ENCODE peak calls at places on chromosome 21, in five cellular contexts. W is IMR-90, G is A549, C is K562, K is H1. D is an unnamed sample.

GRCh38 chr21:38766987-38767722 is 38.6 kb upstream of the ETS2 start:
- DNase-seq in W (no peak), G (no peak), K (no peak), C (no peak), D (peak)

GRCh38 chr21:33817663-33818433 is 97.8 kb downstream of the ATP5PO start:
- DNase-seq in K (no peak), W (no peak), G (no peak), C (peak), D (no peak)

GRCh38 chr21:33302796-33303195 is 22.0 kb upstream of the IFNAR1 start:
- DNase-seq in G (peak), C (no peak), W (no peak), K (peak), D (peak)

GRCh38 chr21:14284439-14284838 is 68.5 kb downstream of the RBM11 start:
- DNase-seq in C (peak), G (no peak), W (no peak), K (no peak), D (no peak)

GRCh38 chr21:35635261-35635660 is 425.1 kb downstream of the SETD4 start:
- DNase-seq in W (peak), C (no peak), G (peak), K (no peak), D (no peak)

GRCh38 chr21:25183577-25183976 is 423.7 kb downstream of the MRPL39 start:
- DNase-seq in G (no peak), C (no peak), W (no peak), K (no peak), D (no peak)

GRCh38 chr21:19855522-19855921 is 1142.7 kb upstream of the NCAM2 start:
- DNase-seq in G (no peak), C (no peak), W (no peak), K (no peak), D (no peak)

GRCh38 chr21:44732956-44733355 is 21.6 kb upstream of the TSPEAR start:
- DNase-seq in C (no peak), K (peak), W (no peak), G (no peak), D (no peak)

GRCh38 chr21:28308516-28308915 is 684.2 kb downstream of the LTN1 start:
- DNase-seq in G (no peak), W (peak), K (no peak), C (no peak), D (no peak)

GRCh38 chr21:33080776-33081175 is 10.8 kb downstream of the OLIG1 start:
- DNase-seq in W (no peak), C (no peak), G (no peak), K (no peak), D (no peak)

GRCh38 chr21:14616303-14617039 is 70.4 kb upstream of the SAMSN1 start:
- DNase-seq in W (no peak), C (no peak), G (no peak), K (no peak), D (no peak)

GRCh38 chr21:44299085-44299457 is 782 bp upstream of the PFKL start:
- DNase-seq in G (no peak), K (no peak), W (peak), C (no peak), D (no peak)

GRCh38 chr21:45580576-45581321 is 38.5 kb upstream of the SLC19A1 start:
- DNase-seq in W (no peak), C (no peak), K (peak), G (no peak), D (no peak)

GRCh38 chr21:35229290-35229689 is 180.2 kb upstream of the RUNX1 start:
- DNase-seq in K (no peak), C (peak), W (no peak), G (no peak), D (no peak)

GRCh38 chr21:26966978-26967913 is at the start of gene ADAMTS5:
- DNase-seq in C (no peak), W (peak), K (peak), G (no peak), D (no peak)

GRCh38 chr21:21268885-21269284 is 270.7 kb downstream of the NCAM2 start:
- DNase-seq in K (no peak), G (no peak), W (no peak), C (no peak), D (no peak)

GRCh38 chr21:25402134-25402957 is 204.9 kb downstream of the MRPL39 start:
- DNase-seq in C (no peak), G (no peak), W (no peak), K (no peak), D (no peak)

GRCh38 chr21:25625036-25625435 is 14.0 kb upstream of the JAM2 start:
- DNase-seq in C (no peak), G (no peak), K (no peak), W (peak), D (no peak)

GRCh38 chr21:44711327-44712202 is at the start of gene TSPEAR:
- DNase-seq in G (no peak), C (no peak), K (peak), W (no peak), D (no peak)

GRCh38 chr21:26655466-26655865 is 82.4 kb upstream of the CYYR1 start:
- DNase-seq in G (no peak), W (no peak), K (no peak), C (no peak), D (no peak)

GRCh38 chr21:14862794-14863720 is 201.7 kb downstream of the NRIP1 start:
- DNase-seq in K (no peak), C (peak), G (no peak), W (peak), D (peak)

GRCh38 chr21:23374155-23374554 is 2233.1 kb downstream of the MRPL39 start:
- DNase-seq in W (no peak), C (no peak), K (no peak), G (no peak), D (no peak)

GRCh38 chr21:34670220-34670961 is 1.6 kb downstream of the CLIC6 start:
- DNase-seq in K (peak), W (no peak), G (no peak), C (no peak), D (no peak)

GRCh38 chr21:17901458-17902092 is 82.4 kb upstream of the C21orf91 start:
- DNase-seq in W (peak), K (no peak), C (no peak), G (no peak), D (no peak)

GRCh38 chr21:28309596-28309995 is 683.1 kb downstream of the LTN1 start:
- DNase-seq in C (no peak), K (no peak), G (no peak), W (no peak), D (no peak)

GRCh38 chr21:32768530-32768929 is 3.0 kb downstream of the PAXBP1 start:
- DNase-seq in K (no peak), W (peak), G (no peak), C (no peak), D (no peak)

GRCh38 chr21:32624726-32625125 is 12.5 kb upstream of the CFAP298 start:
- DNase-seq in K (no peak), W (peak), G (no peak), C (peak), D (no peak)

GRCh38 chr21:45010860-45011259 is 63.5 kb upstream of the ADARB1 start:
- DNase-seq in G (no peak), W (no peak), C (no peak), K (no peak), D (no peak)

GRCh38 chr21:25809013-25809412 is 74.2 kb downstream of the GABPA start:
- DNase-seq in K (no peak), C (no peak), W (peak), G (no peak), D (no peak)

GRCh38 chr21:44939532-44940115 is at the start of gene SLX9:
- DNase-seq in K (peak), C (peak), W (peak), G (peak), D (peak)

GRCh38 chr21:43306911-43307676 is 119.8 kb downstream of the SIK1 start:
- DNase-seq in K (no peak), G (peak), W (peak), C (peak), D (peak)

GRCh38 chr21:32136546-32136945 is 142.3 kb downstream of the MIS18A start:
- DNase-seq in W (no peak), G (no peak), C (no peak), K (no peak), D (no peak)

GRCh38 chr21:29938968-29939858 is 583 bp downstream of the GRIK1 start:
- DNase-seq in G (no peak), K (peak), W (no peak), C (no peak), D (no peak)
- TF ChIP-seq MAFK in G (no peak), K (no peak), W (no peak), C (no peak), D (no peak)

DNA sequence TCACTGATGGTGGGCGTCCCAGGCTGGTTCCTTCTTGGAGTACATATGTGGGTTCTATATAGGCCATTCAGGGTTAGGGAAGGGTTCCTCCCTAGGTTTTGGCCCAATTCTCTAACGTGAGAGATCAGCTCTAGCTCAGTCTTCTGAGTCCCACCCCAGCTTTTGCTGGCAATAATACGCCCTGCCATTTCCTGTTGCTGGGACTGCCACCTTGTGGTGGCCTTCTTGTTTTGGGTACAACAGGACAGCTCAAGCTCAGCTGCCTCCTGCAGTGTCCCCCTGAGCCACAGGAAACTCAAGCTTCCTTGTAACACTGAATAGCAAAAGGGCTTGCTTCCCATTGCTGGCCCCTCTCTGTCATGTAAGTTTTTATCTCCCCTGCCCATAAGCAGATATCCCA is 77.8 kb downstream of the BACH1 start:
- DNase-seq in C (peak), W (no peak), G (peak), K (peak), D (peak)
- TF ChIP-seq MAFK in C (no peak), W (no peak), G (no peak), K (no peak), D (no peak)

DNA sequence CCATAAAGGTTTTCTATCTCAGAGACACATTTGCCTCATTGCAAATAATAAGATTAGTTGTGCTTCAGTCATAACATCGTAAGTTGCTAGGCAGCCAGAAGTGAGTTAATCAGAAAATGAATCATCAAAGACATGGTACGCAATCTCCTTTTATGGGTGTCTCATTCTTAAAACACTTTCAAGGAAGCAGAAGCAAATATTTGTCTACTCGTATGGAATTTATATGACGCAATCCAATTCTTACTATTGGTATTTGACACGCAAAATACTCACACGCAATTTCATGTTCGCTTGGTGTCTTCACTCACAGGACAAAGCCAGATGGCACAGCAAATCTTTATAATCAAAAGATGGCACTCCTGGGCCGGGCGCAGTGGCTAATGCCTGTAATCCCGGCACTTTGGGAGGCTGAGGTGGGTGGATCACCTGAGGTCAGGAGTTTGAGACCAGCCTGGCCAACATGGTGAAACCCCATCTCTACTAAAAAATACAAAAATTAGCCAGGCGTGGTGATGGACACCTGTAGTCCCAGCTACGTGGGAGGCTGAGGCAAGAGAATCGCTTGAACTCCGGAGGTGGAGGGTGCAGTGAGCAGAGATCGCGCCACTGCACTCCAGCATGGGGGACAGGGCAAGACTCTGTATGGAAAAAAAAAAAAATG is 56.4 kb downstream of the HLCS start:
- DNase-seq in C (no peak), K (no peak), W (peak), G (peak), D (peak)
- TF ChIP-seq MAFK in C (no peak), K (no peak), W (peak), G (peak), D (no peak)

DNA sequence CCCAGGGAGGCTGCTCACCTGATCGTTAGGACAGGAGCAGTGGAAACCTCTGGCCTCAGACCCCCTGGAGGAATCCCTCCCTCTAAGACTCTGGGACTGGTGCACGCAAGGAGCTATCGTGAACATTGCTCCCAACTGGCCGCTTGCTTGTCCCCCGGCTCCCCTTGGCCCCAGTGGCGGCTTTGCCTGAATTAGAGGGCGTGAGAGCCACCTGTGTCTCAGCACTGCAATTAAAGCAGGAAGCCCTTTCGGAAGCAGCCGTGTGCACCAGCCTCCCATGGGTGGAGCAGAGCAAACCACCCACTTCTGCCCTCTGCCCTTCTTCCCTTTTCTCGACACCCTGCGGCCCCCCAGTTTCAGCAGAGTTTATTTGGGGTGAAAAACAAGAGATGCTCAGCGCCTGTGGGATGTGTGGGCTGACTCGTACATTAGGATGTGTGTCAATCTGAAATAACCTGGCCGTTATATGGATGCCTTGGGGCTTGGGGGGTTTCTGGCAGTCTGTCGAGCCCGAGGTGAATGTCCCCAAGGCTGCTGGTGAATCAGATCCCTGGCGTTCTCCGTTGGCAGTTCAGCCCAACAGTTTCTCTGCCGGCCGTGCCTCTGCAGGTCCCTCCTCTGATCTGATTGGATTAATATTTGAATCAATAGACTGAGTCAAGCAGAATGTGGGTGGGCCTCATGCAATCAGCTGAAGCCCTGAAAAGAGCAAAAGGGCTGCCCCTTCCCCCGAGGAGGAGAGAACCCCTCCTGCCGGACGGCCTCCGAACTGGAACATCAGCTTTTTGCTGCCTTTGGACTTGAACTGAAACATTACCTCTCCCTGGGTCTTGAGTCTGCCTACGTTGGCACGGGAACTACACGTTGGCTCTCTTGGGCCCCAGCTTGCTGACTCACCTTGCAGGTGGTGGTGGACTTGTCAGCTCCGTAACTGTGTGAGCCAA is 7.3 kb upstream of the UMODL1 start:
- DNase-seq in G (no peak), W (no peak), C (no peak), K (no peak), D (no peak)
- TF ChIP-seq MAFK in G (no peak), W (no peak), C (no peak), K (no peak), D (no peak)

D was measured in HepG2.